ENCODE peak calls at places on chromosomes 5 and 9, in eight cellular contexts. Z is hepatocyte, C is K562, P is suprapubic skin, F is BE2C, T is adipocyte, G is adrenal gland, B is endothelial cell of umbilical vein. D is an unnamed sample.

GRCh38 chr9:113519401-113520108 is 56.0 kb downstream of the RGS3 start:
- DNase-seq in C (no peak), F (no peak), Z (peak; percentile 70), B (peak; percentile 82), T (no peak), G (no peak), P (no peak), D (no peak)

GRCh38 chr5:174690256-174690655 is 34.1 kb upstream of the MSX2 start:
- DNase-seq in Z (peak; percentile 52), C (no peak), B (no peak), P (no peak), G (peak; percentile 39), F (no peak), T (no peak), D (peak; percentile 37)

GRCh38 chr5:147685991-147686390 is 96.5 kb downstream of the JAKMIP2 start:
- DNase-seq in Z (no peak), G (no peak), F (no peak), T (no peak), B (no peak), P (no peak), C (no peak), D (peak; percentile 80)

GRCh38 chr5:39697891-39698290 is 273.1 kb upstream of the DAB2 start:
- DNase-seq in B (no peak), F (no peak), C (no peak), Z (no peak), G (no peak), P (no peak), T (no peak), D (no peak)

GRCh38 chr9:136297016-136297691 is 6.7 kb downstream of the CCDC187 start:
- DNase-seq in G (peak; percentile 60), F (no peak), P (no peak), Z (no peak), T (no peak), B (peak; percentile 68), C (no peak), D (no peak)

GRCh38 chr9:136265561-136266355 is 20.1 kb upstream of the QSOX2 start:
- DNase-seq in Z (no peak), B (no peak), F (no peak), P (no peak), T (no peak), C (no peak), G (no peak), D (no peak)

GRCh38 chr5:173198049-173198448 is 37.0 kb downstream of the NKX2-5 start:
- DNase-seq in B (no peak), G (no peak), T (no peak), C (no peak), F (no peak), Z (no peak), P (no peak), D (peak; percentile 31)

GRCh38 chr9:101587644-101588043 is 7.1 kb downstream of the PPP3R2 start:
- DNase-seq in B (no peak), T (no peak), Z (no peak), C (no peak), F (no peak), G (no peak), P (no peak), D (no peak)

GRCh38 chr5:40210705-40211104 is 469.0 kb upstream of the PTGER4 start:
- DNase-seq in T (peak; percentile 22), F (no peak), C (no peak), G (no peak), P (no peak), Z (no peak), B (no peak), D (no peak)

GRCh38 chr9:124778575-124779367 is 1.8 kb downstream of the OLFML2A start:
- DNase-seq in B (no peak), P (peak; percentile 29), G (no peak), T (no peak), F (no peak), C (no peak), Z (no peak), D (no peak)

GRCh38 chr9:136507221-136507991 is 24.6 kb upstream of the SEC16A start:
- DNase-seq in B (no peak), G (no peak), T (no peak), F (no peak), Z (no peak), P (no peak), C (no peak), D (no peak)

GRCh38 chr5:127562252-127562651 is 44.8 kb downstream of the PRRC1 start:
- DNase-seq in C (no peak), T (no peak), Z (peak; percentile 30), P (no peak), F (peak; percentile 12), G (no peak), B (peak; percentile 12), D (no peak)

GRCh38 chr5:133086366-133086875 is 34.6 kb downstream of the HSPA4 start:
- DNase-seq in T (no peak), P (no peak), Z (no peak), F (no peak), B (no peak), G (no peak), C (no peak), D (no peak)

GRCh38 chr5:91182763-91183162 is 200.4 kb downstream of the ARRDC3 start:
- DNase-seq in F (no peak), C (no peak), B (no peak), T (peak; percentile 18), P (no peak), Z (no peak), G (no peak), D (peak; percentile 64)

GRCh38 chr5:140182803-140183367 is 7.9 kb downstream of the CYSTM1 start:
- DNase-seq in F (no peak), G (no peak), T (peak; percentile 24), Z (peak; percentile 30), B (peak; percentile 36), P (no peak), C (no peak), D (peak; percentile 79)

GRCh38 chr9:13552606-13553215 is 273.2 kb upstream of the MPDZ start:
- DNase-seq in G (no peak), B (no peak), C (no peak), T (no peak), Z (no peak), P (no peak), F (no peak), D (no peak)

GRCh38 chr9:97924386-97924785 is 2.1 kb upstream of the TRMO start:
- DNase-seq in Z (no peak), F (no peak), P (no peak), B (no peak), G (no peak), C (no peak), T (no peak), D (no peak)

GRCh38 chr5:87403899-87404298 is 8.8 kb downstream of the CCNH start:
- DNase-seq in F (no peak), G (no peak), C (no peak), P (no peak), T (no peak), B (no peak), Z (no peak), D (no peak)

GRCh38 chr5:87401626-87402025 is 11.1 kb downstream of the CCNH start:
- DNase-seq in T (no peak), G (no peak), C (no peak), F (no peak), Z (no peak), P (no peak), B (no peak), D (no peak)

GRCh38 chr5:87405472-87406155 is 7.1 kb downstream of the CCNH start:
- DNase-seq in P (no peak), T (no peak), Z (no peak), F (no peak), C (no peak), B (no peak), G (no peak), D (no peak)

GRCh38 chr5:87403409-87403808 is 9.3 kb downstream of the CCNH start:
- DNase-seq in Z (no peak), G (no peak), T (no peak), C (no peak), P (no peak), B (no peak), F (no peak), D (no peak)

GRCh38 chr5:87404359-87404758 is 8.4 kb downstream of the CCNH start:
- DNase-seq in G (no peak), C (no peak), Z (no peak), B (no peak), F (no peak), T (no peak), P (no peak), D (no peak)
- H3K36me3 ChIP-seq in G (peaks cover 68% of the 10 kb centered on the region), C (peaks cover 100% of the 10 kb centered on the region), Z (peaks cover 4% of the 10 kb centered on the region), B (peaks cover 6% of the 10 kb centered on the region), F (peaks cover 83% of the 10 kb centered on the region), T (peaks cover 95% of the 10 kb centered on the region), P (peaks cover 69% of the 10 kb centered on the region), D (peaks cover 94% of the 10 kb centered on the region)

DNA sequence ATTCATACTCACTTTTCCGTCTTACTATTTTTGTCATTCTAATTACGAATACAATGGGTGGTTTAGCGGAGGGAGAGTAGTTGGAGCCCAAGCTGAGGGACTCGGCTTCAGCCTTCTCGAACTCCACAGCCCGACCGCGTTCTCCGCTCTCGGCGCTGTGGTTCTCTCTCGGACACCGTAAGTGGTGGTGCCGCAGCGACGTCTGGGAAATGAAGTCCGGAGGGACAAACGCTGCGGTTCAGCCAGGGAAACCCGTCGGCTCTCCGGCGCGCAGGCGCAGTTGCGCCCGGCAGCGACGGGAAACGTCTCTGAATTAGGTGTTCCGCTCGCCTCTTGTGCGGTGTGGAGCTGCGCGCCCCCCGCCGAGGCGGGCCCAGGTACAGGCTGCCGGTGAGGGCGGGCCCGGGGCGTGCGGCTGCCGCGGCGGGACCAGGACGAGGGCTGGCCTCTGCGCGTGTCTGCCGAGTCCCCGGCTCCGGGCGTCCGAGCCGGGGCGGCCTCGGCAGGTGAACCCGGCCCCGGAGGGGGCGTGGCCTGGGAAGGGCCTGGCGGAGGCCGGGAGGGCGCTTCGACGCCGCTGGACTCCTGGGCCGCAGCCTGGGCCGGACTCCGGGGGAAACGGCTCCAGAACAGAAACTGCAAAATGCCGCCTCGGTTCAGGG is at the start of gene ZNF879:
- DNase-seq in C (peak; percentile 73), B (peak; percentile 96), F (peak; percentile 95), P (peak; percentile 93), Z (peak; percentile 96), T (peak; percentile 97), G (peak; percentile 95), D (peak; percentile 98)
- H3K9me3 ChIP-seq in C (no peaks in the 10 kb centered on the region), B (no peaks in the 10 kb centered on the region), F (no peaks in the 10 kb centered on the region), P (peaks cover 17% of the 10 kb centered on the region), Z (peaks cover 9% of the 10 kb centered on the region), T (peaks cover 20% of the 10 kb centered on the region), G (peaks cover 22% of the 10 kb centered on the region), D (peaks cover 31% of the 10 kb centered on the region)

DNA sequence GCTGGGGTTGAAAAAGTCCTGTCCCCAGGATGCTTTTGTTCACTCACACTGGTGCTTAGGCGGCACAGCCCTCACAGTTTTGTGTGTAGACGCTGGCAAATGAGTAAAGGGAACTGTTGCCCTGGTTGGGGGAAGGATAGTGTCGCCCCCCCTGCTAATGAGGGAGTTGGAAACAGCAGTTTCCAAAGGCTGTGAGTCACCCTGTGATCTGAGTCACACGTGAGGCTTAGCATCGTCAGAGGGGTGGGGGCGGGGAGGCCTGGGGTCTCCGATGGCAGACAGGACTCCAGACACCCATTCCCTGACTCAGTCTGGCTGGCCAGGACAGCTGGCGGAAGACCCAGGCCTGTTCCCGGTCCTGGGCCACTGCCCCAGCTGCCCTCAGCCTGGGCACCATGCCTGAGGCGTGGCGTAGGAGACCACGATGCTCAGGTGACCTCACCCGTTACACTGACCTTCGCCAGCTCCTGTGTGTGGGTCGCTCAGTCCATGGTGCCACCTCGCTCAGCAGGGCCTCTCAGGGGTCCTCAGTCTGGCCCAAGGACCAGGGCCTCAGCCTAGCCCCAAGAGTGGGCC is 2.9 kb downstream of the DNAJB5 start:
- DNase-seq in P (peak; percentile 61), G (peak; percentile 85), T (peak; percentile 76), Z (peak; percentile 78), F (peak; percentile 67), B (peak; percentile 85), C (peak; percentile 39), D (peak; percentile 78)
- H3K36me3 ChIP-seq in P (peaks cover 11% of the 10 kb centered on the region), G (peaks cover 16% of the 10 kb centered on the region), T (peaks cover 13% of the 10 kb centered on the region), Z (no peaks in the 10 kb centered on the region), F (peaks cover 8% of the 10 kb centered on the region), B (peaks cover 10% of the 10 kb centered on the region), C (peaks cover 5% of the 10 kb centered on the region), D (no peaks in the 10 kb centered on the region)

GRCh38 chr9:65432722-65433323 is 147.8 kb upstream of the FOXD4L5 start:
- DNase-seq in G (no peak), B (no peak), P (no peak), C (no peak), T (no peak), F (no peak), Z (no peak), D (no peak)
- H3K9me3 ChIP-seq in G (no peaks in the 10 kb centered on the region), B (peaks cover 8% of the 10 kb centered on the region), P (no peaks in the 10 kb centered on the region), C (no peaks in the 10 kb centered on the region), T (no peaks in the 10 kb centered on the region), F (peaks cover 2% of the 10 kb centered on the region), Z (no peaks in the 10 kb centered on the region), D (no peaks in the 10 kb centered on the region)

D was measured in MG63.